ENCODE peak calls at places on chromosomes 4 and X, in five cellular contexts. U is suprapubic skin, S is brain microvascular endothelial cell, E is WERI-Rb-1, Z is GM12865. V is an unnamed sample.
A peak's percentile ranks its signal among the peaks of the same experiment; 100 is the strongest.

GRCh38 chrX:9573282-9574106 is 108.6 kb downstream of the TBL1X start:
- DNase-seq in U (no peak), S (no peak), E (no peak), Z (no peak), V (no peak)

GRCh38 chr4:165379662-165380061 is 854 bp downstream of the CPE start:
- DNase-seq in U (no peak), S (peak; percentile 79), E (peak; percentile 52), Z (no peak), V (no peak)

GRCh38 chrX:19579485-19579884 is 64.2 kb upstream of the MAP3K15 start:
- DNase-seq in U (no peak), S (peak; percentile 31), E (no peak), Z (no peak), V (no peak)

GRCh38 chrX:97672138-97672537 is 788.4 kb downstream of the RPA4 start:
- DNase-seq in U (no peak), S (no peak), E (no peak), Z (no peak), V (no peak)

GRCh38 chrX:47578692-47579091 is 3.5 kb upstream of the TIMP1 start:
- DNase-seq in U (no peak), S (no peak), E (no peak), Z (no peak), V (no peak)

GRCh38 chrX:19334945-19335626 is 8.6 kb upstream of the PDHA1 start:
- DNase-seq in U (no peak), S (peak; percentile 9), E (peak; percentile 44), Z (peak; percentile 81), V (peak; percentile 46)

GRCh38 chr4:105805501-105806120 is 89.7 kb upstream of the NPNT start:
- DNase-seq in U (no peak), S (no peak), E (no peak), Z (no peak), V (no peak)

GRCh38 chr4:120749445-120750151 is 172.9 kb downstream of the PRDM5 start:
- DNase-seq in U (no peak), S (no peak), E (peak; percentile 42), Z (peak; percentile 95), V (no peak)

GRCh38 chr4:170776983-170777382 is 687.2 kb upstream of the AADAT start:
- DNase-seq in U (no peak), S (no peak), E (no peak), Z (no peak), V (no peak)

GRCh38 chr4:23368081-23368697 is 521.7 kb downstream of the PPARGC1A start:
- DNase-seq in U (no peak), S (no peak), E (peak; percentile 78), Z (no peak), V (no peak)

GRCh38 chr4:173747537-173748257 is 217.7 kb upstream of the HAND2 start:
- DNase-seq in U (no peak), S (no peak), E (no peak), Z (no peak), V (no peak)

GRCh38 chr4:173748353-173748752 is 218.3 kb upstream of the HAND2 start:
- DNase-seq in U (no peak), S (no peak), E (no peak), Z (no peak), V (no peak)

GRCh38 chr4:173758132-173758531 is 228.1 kb upstream of the HAND2 start:
- DNase-seq in U (no peak), S (no peak), E (no peak), Z (no peak), V (no peak)

GRCh38 chr4:173753408-173753807 is 223.4 kb upstream of the HAND2 start:
- DNase-seq in U (no peak), S (no peak), E (no peak), Z (no peak), V (no peak)

DNA sequence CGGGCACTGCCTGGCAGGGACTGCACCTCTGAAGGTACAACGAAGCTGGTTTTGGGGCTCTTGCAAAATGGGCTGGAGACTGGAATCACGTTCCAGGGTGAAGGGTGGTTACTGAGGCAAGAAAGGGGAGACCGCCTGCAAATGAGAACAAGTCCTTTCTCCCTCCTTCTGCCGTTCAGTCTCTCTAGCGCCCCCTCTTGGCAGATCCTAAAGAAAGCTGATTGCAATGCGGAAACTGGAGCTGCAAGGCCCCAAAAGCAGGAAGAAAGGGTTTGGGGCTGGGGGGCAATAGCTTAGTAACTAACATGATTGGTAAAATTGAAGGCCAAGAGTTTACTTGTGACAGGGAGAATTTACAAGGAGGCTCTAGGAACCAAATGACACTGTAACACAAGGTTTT is 222.6 kb upstream of the HAND2 start:
- DNase-seq in U (no peak), S (no peak), E (peak; percentile 75), Z (peak; percentile 62), V (no peak)
- TF ChIP-seq CTCF in U (no peak), S (peak; percentile 46), E (peak; percentile 85), Z (peak; percentile 61), V (peak; percentile 17)

GRCh38 chr4:95105112-95105511 is 347.4 kb downstream of the BMPR1B start:
- DNase-seq in U (no peak), S (no peak), E (no peak), Z (no peak), V (no peak)

GRCh38 chr4:95107004-95107403 is 349.2 kb downstream of the BMPR1B start:
- DNase-seq in U (no peak), S (no peak), E (no peak), Z (no peak), V (no peak)

GRCh38 chr4:95106408-95106928 is 348.7 kb downstream of the BMPR1B start:
- DNase-seq in U (no peak), S (peak; percentile 38), E (no peak), Z (no peak), V (no peak)

GRCh38 chr4:95105983-95106382 is 348.2 kb downstream of the BMPR1B start:
- DNase-seq in U (no peak), S (no peak), E (no peak), Z (no peak), V (no peak)

GRCh38 chr4:95102391-95102790 is 344.6 kb downstream of the BMPR1B start:
- DNase-seq in U (no peak), S (no peak), E (no peak), Z (no peak), V (no peak)
- TF ChIP-seq CTCF in U (no peak), S (no peak), E (peak; percentile 15), Z (no peak), V (no peak)

GRCh38 chr4:13170131-13170530 is 314.0 kb downstream of the RAB28 start:
- DNase-seq in U (no peak), S (no peak), E (no peak), Z (no peak), V (no peak)

GRCh38 chr4:13173974-13174373 is 310.2 kb downstream of the RAB28 start:
- DNase-seq in U (peak; percentile 81), S (no peak), E (no peak), Z (no peak), V (no peak)

GRCh38 chr4:13169731-13170130 is 314.4 kb downstream of the RAB28 start:
- DNase-seq in U (no peak), S (no peak), E (no peak), Z (no peak), V (no peak)

GRCh38 chr4:13168326-13168725 is 315.8 kb downstream of the RAB28 start:
- DNase-seq in U (no peak), S (no peak), E (no peak), Z (no peak), V (no peak)

DNA sequence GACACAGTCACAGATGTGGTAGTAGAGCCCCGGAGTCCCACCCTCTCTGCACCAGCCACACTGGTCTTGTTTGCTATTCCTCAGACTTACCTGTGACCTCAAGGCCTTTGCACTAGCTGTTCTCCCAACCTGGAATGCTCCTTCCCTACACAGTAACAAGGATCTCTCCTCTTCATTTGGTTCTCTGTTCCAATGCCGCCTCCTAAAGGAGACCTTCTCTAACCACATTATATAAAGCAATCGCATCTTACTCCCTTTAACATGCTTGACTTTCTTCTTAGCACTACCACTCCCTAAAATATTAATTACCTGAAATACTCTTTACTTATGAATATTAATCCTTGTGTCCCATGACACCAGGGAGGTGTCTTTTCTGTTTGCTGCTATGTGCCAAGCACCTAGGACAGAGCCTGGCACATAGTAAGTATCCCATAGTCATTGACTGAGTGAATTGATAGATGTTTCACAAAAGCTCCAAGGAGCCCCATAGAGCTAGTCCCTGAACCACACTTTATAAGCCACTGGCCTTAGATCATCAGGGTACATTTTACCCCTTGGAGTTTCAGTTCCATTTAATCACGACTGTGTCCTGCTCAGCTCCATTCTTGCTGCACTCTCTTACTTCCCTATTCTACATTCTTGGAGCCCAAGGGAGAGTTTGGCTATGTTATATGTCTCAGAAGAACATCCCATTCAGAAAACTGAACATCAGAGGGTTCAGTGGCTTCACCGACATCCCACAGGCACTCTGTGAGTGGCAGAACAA is 312.7 kb downstream of the RAB28 start:
- DNase-seq in U (no peak), S (no peak), E (no peak), Z (no peak), V (no peak)
- TF ChIP-seq CTCF in U (no peak), S (no peak), E (no peak), Z (no peak), V (no peak)

GRCh38 chr4:15684498-15684897 is 2.9 kb downstream of the FAM200B start:
- DNase-seq in U (no peak), S (no peak), E (no peak), Z (no peak), V (no peak)

GRCh38 chr4:15682790-15683495 is 1.3 kb downstream of the FAM200B start:
- DNase-seq in U (no peak), S (no peak), E (no peak), Z (no peak), V (no peak)

GRCh38 chr4:15681067-15681371 is 608 bp upstream of the FAM200B start:
- DNase-seq in U (no peak), S (no peak), E (no peak), Z (no peak), V (no peak)

GRCh38 chr4:15682340-15682725 is 706 bp downstream of the FAM200B start:
- DNase-seq in U (no peak), S (no peak), E (no peak), Z (peak; percentile 10), V (no peak)

DNA sequence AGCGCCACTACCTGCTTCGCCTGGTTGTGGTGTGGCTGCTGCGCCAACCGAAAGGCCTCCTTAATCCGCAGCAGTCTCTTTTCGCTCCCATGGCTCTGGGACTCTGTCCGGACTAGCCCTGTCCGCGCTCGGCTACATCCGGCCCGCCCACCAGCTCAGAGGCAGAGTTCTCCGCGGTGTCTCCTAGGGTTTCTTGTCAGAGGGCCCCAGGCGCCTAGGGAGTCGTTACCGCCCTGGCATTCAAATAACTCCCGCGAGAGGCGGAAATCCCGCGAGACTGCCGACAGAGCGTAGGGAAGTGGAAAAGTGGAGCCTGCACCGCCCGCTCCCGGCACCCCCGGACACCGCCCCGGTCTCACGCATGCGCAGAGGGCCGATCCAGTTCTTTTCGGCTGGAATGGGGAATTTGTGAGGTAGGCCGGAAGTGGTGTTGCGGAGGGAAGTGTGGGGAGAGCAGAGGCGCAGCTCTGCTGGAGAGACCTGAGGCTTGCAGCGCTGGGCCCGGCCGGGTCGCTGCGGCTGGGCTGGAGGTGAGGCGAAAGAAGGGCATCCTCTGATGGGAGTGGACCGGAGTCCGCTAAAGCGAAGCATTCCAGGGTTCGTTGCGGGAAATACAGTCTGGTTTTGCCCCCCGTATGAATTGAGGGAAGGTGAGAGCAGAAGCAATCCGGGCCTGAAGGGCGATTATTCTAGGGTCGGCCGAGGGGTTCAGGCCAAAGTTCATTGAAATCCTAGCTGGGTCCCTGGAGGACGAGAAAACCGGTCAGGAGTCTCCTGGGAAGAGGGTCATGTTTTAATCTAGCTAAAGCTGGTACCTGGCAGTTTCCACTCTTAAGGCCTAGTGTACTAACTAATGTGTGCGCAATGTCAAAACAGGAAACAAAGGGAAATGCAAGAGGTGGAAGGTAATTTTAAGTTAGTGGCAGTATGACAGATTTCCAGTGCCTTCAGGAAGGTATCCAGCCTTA is at the start of gene FAM200B:
- DNase-seq in U (peak; percentile 99), S (peak; percentile 98), E (peak; percentile 100), Z (peak; percentile 98), V (peak; percentile 99)
- TF ChIP-seq CTCF in U (no peak), S (peak; percentile 26), E (peak; percentile 23), Z (no peak), V (no peak)

GRCh38 chr4:1031956-1032795 is 20.8 kb downstream of the FGFRL1 start:
- DNase-seq in U (no peak), S (no peak), E (no peak), Z (no peak), V (no peak)
- TF ChIP-seq CTCF in U (peak; percentile 5), S (no peak), E (no peak), Z (no peak), V (no peak)

V was measured in GM13976.